ENCODE peak calls at places on chromosomes 4 and X, in nine cellular contexts. One of them, this sample, is unnamed. For H3K27me3, the result is how much of the 10 kb centered on the place peaks cover.

GRCh38 chr4:185817403-185817818 is 5.4 kb upstream of the SORBS2 start:
- DNase-seq in neuronal stem cell: no peak
- DNase-seq in PC-3: no peak
- DNase-seq in H1: no peak
- DNase-seq in IMR-90: no peak
- DNase-seq in GM23248: no peak
- DNase-seq in HCT116: no peak
- DNase-seq in K562: no peak
- DNase-seq in fibroblast of lung: no peak
- DNase-seq in this sample: no peak

GRCh38 chr4:147594107-147594506 is 23.1 kb upstream of the TMEM184C start:
- DNase-seq in neuronal stem cell: no peak
- DNase-seq in PC-3: no peak
- DNase-seq in H1: no peak
- DNase-seq in IMR-90: no peak
- DNase-seq in GM23248: no peak
- DNase-seq in HCT116: no peak
- DNase-seq in K562: no peak
- DNase-seq in fibroblast of lung: no peak
- DNase-seq in this sample: peak

GRCh38 chr4:184856277-184856609 is 30.5 kb upstream of the ACSL1 start:
- DNase-seq in neuronal stem cell: no peak
- DNase-seq in PC-3: no peak
- DNase-seq in H1: no peak
- DNase-seq in IMR-90: no peak
- DNase-seq in GM23248: no peak
- DNase-seq in HCT116: no peak
- DNase-seq in K562: no peak
- DNase-seq in fibroblast of lung: no peak
- DNase-seq in this sample: no peak

GRCh38 chr4:8838911-8839431 is 32.7 kb downstream of the HMX1 start:
- DNase-seq in neuronal stem cell: no peak
- DNase-seq in PC-3: no peak
- DNase-seq in H1: no peak
- DNase-seq in IMR-90: no peak
- DNase-seq in GM23248: no peak
- DNase-seq in HCT116: no peak
- DNase-seq in K562: no peak
- DNase-seq in fibroblast of lung: no peak
- DNase-seq in this sample: peak

GRCh38 chr4:169079942-169080827 is 70.1 kb upstream of the CBR4 start:
- DNase-seq in neuronal stem cell: no peak
- DNase-seq in PC-3: peak
- DNase-seq in H1: no peak
- DNase-seq in IMR-90: peak
- DNase-seq in GM23248: peak
- DNase-seq in HCT116: no peak
- DNase-seq in K562: peak
- DNase-seq in fibroblast of lung: peak
- DNase-seq in this sample: no peak

GRCh38 chr4:86917212-86918039 is 17.4 kb upstream of the AFF1 start:
- DNase-seq in neuronal stem cell: no peak
- DNase-seq in PC-3: no peak
- DNase-seq in H1: no peak
- DNase-seq in IMR-90: no peak
- DNase-seq in GM23248: no peak
- DNase-seq in HCT116: no peak
- DNase-seq in K562: no peak
- DNase-seq in fibroblast of lung: no peak
- DNase-seq in this sample: no peak

GRCh38 chr4:89336818-89337395 is 29.3 kb upstream of the GPRIN3 start:
- DNase-seq in neuronal stem cell: no peak
- DNase-seq in PC-3: no peak
- DNase-seq in H1: no peak
- DNase-seq in IMR-90: no peak
- DNase-seq in GM23248: no peak
- DNase-seq in HCT116: no peak
- DNase-seq in K562: no peak
- DNase-seq in fibroblast of lung: no peak
- DNase-seq in this sample: no peak

GRCh38 chr4:180745019-180745418 is 1498.2 kb upstream of the TENM3 start:
- DNase-seq in neuronal stem cell: no peak
- DNase-seq in PC-3: no peak
- DNase-seq in H1: no peak
- DNase-seq in IMR-90: no peak
- DNase-seq in GM23248: no peak
- DNase-seq in HCT116: no peak
- DNase-seq in K562: no peak
- DNase-seq in fibroblast of lung: no peak
- DNase-seq in this sample: no peak

GRCh38 chrX:10833299-10834169 is 213.1 kb upstream of the MID1 start:
- DNase-seq in neuronal stem cell: peak
- DNase-seq in PC-3: peak
- DNase-seq in H1: peak
- DNase-seq in IMR-90: no peak
- DNase-seq in GM23248: peak
- DNase-seq in HCT116: no peak
- DNase-seq in K562: no peak
- DNase-seq in fibroblast of lung: peak
- DNase-seq in this sample: peak

GRCh38 chrX:119067023-119067739 is 5.6 kb upstream of the CT47C1 start:
- DNase-seq in neuronal stem cell: peak
- DNase-seq in PC-3: peak
- DNase-seq in H1: no peak
- DNase-seq in IMR-90: peak
- DNase-seq in GM23248: peak
- DNase-seq in HCT116: peak
- DNase-seq in K562: peak
- DNase-seq in fibroblast of lung: peak
- DNase-seq in this sample: peak

GRCh38 chr4:129218355-129218754 is 122.4 kb downstream of the C4orf33 start:
- DNase-seq in neuronal stem cell: peak
- DNase-seq in PC-3: peak
- DNase-seq in H1: no peak
- DNase-seq in IMR-90: no peak
- DNase-seq in GM23248: peak
- DNase-seq in HCT116: no peak
- DNase-seq in K562: no peak
- DNase-seq in fibroblast of lung: peak
- DNase-seq in this sample: no peak

GRCh38 chrX:39242187-39242586 is 440.9 kb downstream of the MID1IP1 start:
- DNase-seq in neuronal stem cell: no peak
- DNase-seq in PC-3: peak
- DNase-seq in H1: no peak
- DNase-seq in IMR-90: no peak
- DNase-seq in GM23248: peak
- DNase-seq in HCT116: peak
- DNase-seq in K562: peak
- DNase-seq in fibroblast of lung: peak
- DNase-seq in this sample: peak

GRCh38 chrX:110089656-110090404 is 86.9 kb downstream of the TMEM164 start:
- DNase-seq in neuronal stem cell: no peak
- DNase-seq in PC-3: no peak
- DNase-seq in H1: no peak
- DNase-seq in IMR-90: no peak
- DNase-seq in GM23248: no peak
- DNase-seq in HCT116: no peak
- DNase-seq in K562: no peak
- DNase-seq in fibroblast of lung: peak
- DNase-seq in this sample: no peak

GRCh38 chr4:73599182-73599581 is 21.1 kb downstream of the RASSF6 start:
- DNase-seq in neuronal stem cell: no peak
- DNase-seq in PC-3: peak
- DNase-seq in H1: no peak
- DNase-seq in IMR-90: peak
- DNase-seq in GM23248: peak
- DNase-seq in HCT116: peak
- DNase-seq in K562: peak
- DNase-seq in fibroblast of lung: peak
- DNase-seq in this sample: peak

GRCh38 chr4:7020290-7020689 is 22.9 kb upstream of the TADA2B start:
- DNase-seq in neuronal stem cell: no peak
- DNase-seq in PC-3: no peak
- DNase-seq in H1: no peak
- DNase-seq in IMR-90: no peak
- DNase-seq in GM23248: no peak
- DNase-seq in HCT116: no peak
- DNase-seq in K562: peak
- DNase-seq in fibroblast of lung: no peak
- DNase-seq in this sample: no peak
- H3K9ac ChIP-seq in neuronal stem cell: no peak
- H3K9ac ChIP-seq in PC-3: no peak
- H3K9ac ChIP-seq in H1: no peak
- H3K9ac ChIP-seq in IMR-90: no peak
- H3K9ac ChIP-seq in GM23248: no peak
- H3K9ac ChIP-seq in HCT116: no peak
- H3K9ac ChIP-seq in K562: no peak
- H3K9ac ChIP-seq in fibroblast of lung: no peak
- H3K9ac ChIP-seq in this sample: no peak

GRCh38 chr4:90757529-90757928 is 630.3 kb downstream of the CCSER1 start:
- DNase-seq in neuronal stem cell: no peak
- DNase-seq in PC-3: no peak
- DNase-seq in H1: no peak
- DNase-seq in IMR-90: no peak
- DNase-seq in GM23248: no peak
- DNase-seq in HCT116: no peak
- DNase-seq in K562: no peak
- DNase-seq in fibroblast of lung: no peak
- DNase-seq in this sample: no peak
- H3K27ac ChIP-seq in neuronal stem cell: no peak
- H3K27ac ChIP-seq in PC-3: no peak
- H3K27ac ChIP-seq in H1: no peak
- H3K27ac ChIP-seq in IMR-90: no peak
- H3K27ac ChIP-seq in GM23248: no peak
- H3K27ac ChIP-seq in HCT116: no peak
- H3K27ac ChIP-seq in K562: no peak
- H3K27ac ChIP-seq in fibroblast of lung: no peak
- H3K27ac ChIP-seq in this sample: no peak

GRCh38 chrX:53319614-53320542 is 38.5 kb upstream of the IQSEC2 start:
- DNase-seq in neuronal stem cell: no peak
- DNase-seq in PC-3: no peak
- DNase-seq in H1: no peak
- DNase-seq in IMR-90: no peak
- DNase-seq in GM23248: peak
- DNase-seq in HCT116: no peak
- DNase-seq in K562: no peak
- DNase-seq in fibroblast of lung: no peak
- DNase-seq in this sample: peak
- H3K27me3 ChIP-seq in neuronal stem cell: half or more
- H3K27me3 ChIP-seq in PC-3: under half
- H3K27me3 ChIP-seq in H1: under half
- H3K27me3 ChIP-seq in IMR-90: half or more
- H3K27me3 ChIP-seq in GM23248: under half
- H3K27me3 ChIP-seq in HCT116: under half
- H3K27me3 ChIP-seq in K562: under half
- H3K27me3 ChIP-seq in fibroblast of lung: under half
- H3K27me3 ChIP-seq in this sample: half or more

GRCh38 chr4:13985824-13986223 is 358.3 kb upstream of the BOD1L1 start:
- DNase-seq in neuronal stem cell: no peak
- DNase-seq in PC-3: no peak
- DNase-seq in H1: no peak
- DNase-seq in IMR-90: peak
- DNase-seq in GM23248: no peak
- DNase-seq in HCT116: no peak
- DNase-seq in K562: no peak
- DNase-seq in fibroblast of lung: peak
- DNase-seq in this sample: no peak
- H3K9ac ChIP-seq in neuronal stem cell: no peak
- H3K9ac ChIP-seq in PC-3: no peak
- H3K9ac ChIP-seq in H1: no peak
- H3K9ac ChIP-seq in IMR-90: no peak
- H3K9ac ChIP-seq in GM23248: no peak
- H3K9ac ChIP-seq in HCT116: no peak
- H3K9ac ChIP-seq in K562: no peak
- H3K9ac ChIP-seq in fibroblast of lung: no peak
- H3K9ac ChIP-seq in this sample: no peak

DNA sequence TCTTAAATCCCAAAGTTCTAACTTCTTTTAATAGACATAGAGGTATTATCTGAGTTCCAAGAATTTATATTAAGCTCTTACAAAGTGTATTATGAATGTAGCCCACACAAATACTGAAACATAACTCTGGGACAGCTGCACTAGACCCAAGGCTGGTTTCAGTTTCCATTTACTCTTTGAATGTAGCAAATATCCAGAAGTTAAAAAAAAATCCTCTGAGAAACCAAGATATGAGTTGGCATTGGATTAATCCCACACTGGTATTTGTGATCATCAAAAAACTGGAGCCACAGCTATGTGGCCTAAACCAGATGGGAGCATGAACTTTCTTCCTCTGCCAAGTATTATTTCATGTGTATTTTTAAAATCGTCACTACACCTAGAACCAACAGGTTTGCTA is 23.6 kb upstream of the SMPX start:
- DNase-seq in neuronal stem cell: no peak
- DNase-seq in PC-3: no peak
- DNase-seq in H1: no peak
- DNase-seq in IMR-90: peak
- DNase-seq in GM23248: no peak
- DNase-seq in HCT116: no peak
- DNase-seq in K562: no peak
- DNase-seq in fibroblast of lung: peak
- DNase-seq in this sample: no peak
- H3K27ac ChIP-seq in neuronal stem cell: no peak
- H3K27ac ChIP-seq in PC-3: no peak
- H3K27ac ChIP-seq in H1: no peak
- H3K27ac ChIP-seq in IMR-90: no peak
- H3K27ac ChIP-seq in GM23248: no peak
- H3K27ac ChIP-seq in HCT116: no peak
- H3K27ac ChIP-seq in K562: no peak
- H3K27ac ChIP-seq in fibroblast of lung: no peak
- H3K27ac ChIP-seq in this sample: no peak

GRCh38 chr4:6502747-6503465 is 30.5 kb upstream of the PPP2R2C start:
- DNase-seq in neuronal stem cell: no peak
- DNase-seq in PC-3: no peak
- DNase-seq in H1: no peak
- DNase-seq in IMR-90: no peak
- DNase-seq in GM23248: no peak
- DNase-seq in HCT116: no peak
- DNase-seq in K562: no peak
- DNase-seq in fibroblast of lung: no peak
- DNase-seq in this sample: no peak
- H3K27me3 ChIP-seq in neuronal stem cell: under half
- H3K27me3 ChIP-seq in PC-3: under half
- H3K27me3 ChIP-seq in H1: under half
- H3K27me3 ChIP-seq in IMR-90: under half
- H3K27me3 ChIP-seq in GM23248: under half
- H3K27me3 ChIP-seq in HCT116: under half
- H3K27me3 ChIP-seq in K562: under half
- H3K27me3 ChIP-seq in fibroblast of lung: under half
- H3K27me3 ChIP-seq in this sample: under half